ENCODE peak calls at places on chromosomes 11 and 22, in six cellular contexts. One of them, this sample, is unnamed. For H3K4me1, the result is how much of the 10 kb centered on the place peaks cover.

GRCh38 chr11:70761094-70761905 is 363.0 kb downstream of the CTTN start:
- DNase-seq in uterus: no peak
- DNase-seq in A549: no peak
- DNase-seq in neural progenitor cell: no peak
- DNase-seq in MM.1S: no peak
- DNase-seq in ascending aorta: no peak
- DNase-seq in this sample: no peak

GRCh38 chr11:88171982-88172381 is 3.3 kb downstream of the RAB38 start:
- DNase-seq in uterus: no peak
- DNase-seq in A549: no peak
- DNase-seq in neural progenitor cell: no peak
- DNase-seq in MM.1S: no peak
- DNase-seq in ascending aorta: no peak
- DNase-seq in this sample: no peak

GRCh38 chr11:503179-503981 is 3.7 kb downstream of the RNH1 start:
- DNase-seq in uterus: peak
- DNase-seq in A549: no peak
- DNase-seq in neural progenitor cell: no peak
- DNase-seq in MM.1S: no peak
- DNase-seq in ascending aorta: peak
- DNase-seq in this sample: no peak

GRCh38 chr11:126307706-126308105 is 3.8 kb downstream of the DCPS start:
- DNase-seq in uterus: no peak
- DNase-seq in A549: no peak
- DNase-seq in neural progenitor cell: peak
- DNase-seq in MM.1S: peak
- DNase-seq in ascending aorta: no peak
- DNase-seq in this sample: no peak

GRCh38 chr11:125938418-125938817 is 7.4 kb upstream of the VSIG10L2 start:
- DNase-seq in uterus: no peak
- DNase-seq in A549: no peak
- DNase-seq in neural progenitor cell: no peak
- DNase-seq in MM.1S: no peak
- DNase-seq in ascending aorta: no peak
- DNase-seq in this sample: no peak

GRCh38 chr22:45600791-45601730 is 70.6 kb upstream of the ATXN10 start:
- DNase-seq in uterus: no peak
- DNase-seq in A549: no peak
- DNase-seq in neural progenitor cell: no peak
- DNase-seq in MM.1S: no peak
- DNase-seq in ascending aorta: no peak
- DNase-seq in this sample: no peak

GRCh38 chr11:61120865-61121831 is 18.9 kb downstream of the CD5 start:
- DNase-seq in uterus: peak
- DNase-seq in A549: no peak
- DNase-seq in neural progenitor cell: no peak
- DNase-seq in MM.1S: no peak
- DNase-seq in ascending aorta: no peak
- DNase-seq in this sample: peak

GRCh38 chr11:108432783-108433182 is 34.5 kb downstream of the C11orf65 start:
- DNase-seq in uterus: no peak
- DNase-seq in A549: no peak
- DNase-seq in neural progenitor cell: no peak
- DNase-seq in MM.1S: no peak
- DNase-seq in ascending aorta: no peak
- DNase-seq in this sample: no peak

GRCh38 chr11:110286298-110287040 is 9.9 kb downstream of the RDX start:
- DNase-seq in uterus: no peak
- DNase-seq in A549: no peak
- DNase-seq in neural progenitor cell: no peak
- DNase-seq in MM.1S: no peak
- DNase-seq in ascending aorta: no peak
- DNase-seq in this sample: no peak

GRCh38 chr11:112776834-112777793 is 184.1 kb upstream of the NCAM1 start:
- DNase-seq in uterus: no peak
- DNase-seq in A549: no peak
- DNase-seq in neural progenitor cell: no peak
- DNase-seq in MM.1S: no peak
- DNase-seq in ascending aorta: no peak
- DNase-seq in this sample: no peak

GRCh38 chr11:133936551-133936950 is 20.2 kb downstream of the IGSF9B start:
- DNase-seq in uterus: no peak
- DNase-seq in A549: no peak
- DNase-seq in neural progenitor cell: no peak
- DNase-seq in MM.1S: no peak
- DNase-seq in ascending aorta: no peak
- DNase-seq in this sample: no peak

GRCh38 chr11:65058012-65058411 is 341 bp downstream of the NAALADL1 start:
- DNase-seq in uterus: no peak
- DNase-seq in A549: no peak
- DNase-seq in neural progenitor cell: no peak
- DNase-seq in MM.1S: no peak
- DNase-seq in ascending aorta: no peak
- DNase-seq in this sample: no peak
- H3K4me1 ChIP-seq in uterus: under half
- H3K4me1 ChIP-seq in A549: under half
- H3K4me1 ChIP-seq in neural progenitor cell: under half
- H3K4me1 ChIP-seq in MM.1S: under half
- H3K4me1 ChIP-seq in ascending aorta: under half
- H3K4me1 ChIP-seq in this sample: under half

GRCh38 chr22:33053323-33053722 is 4.9 kb downstream of the SYN3 start:
- DNase-seq in uterus: no peak
- DNase-seq in A549: no peak
- DNase-seq in neural progenitor cell: no peak
- DNase-seq in MM.1S: no peak
- DNase-seq in ascending aorta: no peak
- DNase-seq in this sample: no peak

GRCh38 chr22:33049125-33049729 is 9.0 kb downstream of the SYN3 start:
- DNase-seq in uterus: peak
- DNase-seq in A549: peak
- DNase-seq in neural progenitor cell: peak
- DNase-seq in MM.1S: peak
- DNase-seq in ascending aorta: no peak
- DNase-seq in this sample: peak

GRCh38 chr22:33051960-33052839 is 6.0 kb downstream of the SYN3 start:
- DNase-seq in uterus: no peak
- DNase-seq in A549: no peak
- DNase-seq in neural progenitor cell: peak
- DNase-seq in MM.1S: no peak
- DNase-seq in ascending aorta: no peak
- DNase-seq in this sample: no peak

GRCh38 chr22:33047744-33048143 is 10.4 kb downstream of the SYN3 start:
- DNase-seq in uterus: no peak
- DNase-seq in A549: no peak
- DNase-seq in neural progenitor cell: no peak
- DNase-seq in MM.1S: no peak
- DNase-seq in ascending aorta: no peak
- DNase-seq in this sample: no peak

GRCh38 chr22:33050614-33051230 is 7.5 kb downstream of the SYN3 start:
- DNase-seq in uterus: no peak
- DNase-seq in A549: no peak
- DNase-seq in neural progenitor cell: no peak
- DNase-seq in MM.1S: no peak
- DNase-seq in ascending aorta: no peak
- DNase-seq in this sample: no peak
- H3K27ac ChIP-seq in uterus: no peak
- H3K27ac ChIP-seq in A549: no peak
- H3K27ac ChIP-seq in neural progenitor cell: no peak
- H3K27ac ChIP-seq in MM.1S: no peak
- H3K27ac ChIP-seq in ascending aorta: no peak
- H3K27ac ChIP-seq in this sample: no peak

GRCh38 chr11:124814739-124815138 is 14.5 kb upstream of the MSANTD2 start:
- DNase-seq in uterus: no peak
- DNase-seq in A549: no peak
- DNase-seq in neural progenitor cell: no peak
- DNase-seq in MM.1S: no peak
- DNase-seq in ascending aorta: no peak
- DNase-seq in this sample: no peak
- H3K4me3 ChIP-seq in uterus: no peak
- H3K4me3 ChIP-seq in A549: no peak
- H3K4me3 ChIP-seq in neural progenitor cell: no peak
- H3K4me3 ChIP-seq in MM.1S: no peak
- H3K4me3 ChIP-seq in ascending aorta: no peak
- H3K4me3 ChIP-seq in this sample: no peak

GRCh38 chr22:42922374-42923177 is 65.5 kb upstream of the ARFGAP3 start:
- DNase-seq in uterus: no peak
- DNase-seq in A549: no peak
- DNase-seq in neural progenitor cell: no peak
- DNase-seq in MM.1S: no peak
- DNase-seq in ascending aorta: no peak
- DNase-seq in this sample: no peak
- H3K4me1 ChIP-seq in uterus: under half
- H3K4me1 ChIP-seq in A549: half or more
- H3K4me1 ChIP-seq in neural progenitor cell: under half
- H3K4me1 ChIP-seq in MM.1S: under half
- H3K4me1 ChIP-seq in ascending aorta: under half
- H3K4me1 ChIP-seq in this sample: under half

GRCh38 chr22:50627914-50628542 is at the start of gene ARSA:
- DNase-seq in uterus: peak
- DNase-seq in A549: no peak
- DNase-seq in neural progenitor cell: peak
- DNase-seq in MM.1S: peak
- DNase-seq in ascending aorta: peak
- DNase-seq in this sample: peak
- H3K27ac ChIP-seq in uterus: peak
- H3K27ac ChIP-seq in A549: peak
- H3K27ac ChIP-seq in neural progenitor cell: no peak
- H3K27ac ChIP-seq in MM.1S: no peak
- H3K27ac ChIP-seq in ascending aorta: peak
- H3K27ac ChIP-seq in this sample: peak

DNA sequence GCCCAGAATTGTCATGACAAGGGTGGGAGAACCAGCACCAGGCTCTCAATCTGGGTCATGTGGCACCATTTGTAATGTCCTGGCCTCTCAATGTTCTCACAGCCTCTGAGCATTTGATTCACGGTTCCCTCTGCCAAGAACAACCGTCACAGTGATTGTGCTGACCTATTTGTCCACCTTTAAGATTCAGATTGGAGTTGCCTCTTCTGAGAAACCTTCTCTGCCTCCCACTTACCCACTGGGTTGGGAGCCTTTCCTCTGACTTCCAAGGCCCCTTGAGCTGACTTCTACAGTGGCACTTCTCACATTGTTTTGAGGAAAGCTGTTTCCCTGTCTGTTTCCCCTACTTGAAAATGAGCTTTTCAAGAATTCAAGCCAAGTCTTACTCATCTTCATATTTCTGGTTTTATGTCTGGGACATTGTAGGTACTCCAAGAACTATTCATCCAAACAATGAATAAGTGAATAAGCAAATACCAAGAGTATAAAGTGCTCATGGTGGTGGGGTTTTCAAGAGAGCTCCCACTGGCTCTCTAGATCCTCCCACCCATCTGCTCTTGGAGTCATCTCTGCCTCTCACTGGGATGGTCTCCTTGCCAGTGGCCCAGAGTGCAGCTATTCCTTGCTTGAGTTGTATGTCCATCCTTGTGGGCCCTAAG is 126.4 kb upstream of the E2F8 start:
- DNase-seq in uterus: no peak
- DNase-seq in A549: no peak
- DNase-seq in neural progenitor cell: no peak
- DNase-seq in MM.1S: no peak
- DNase-seq in ascending aorta: no peak
- DNase-seq in this sample: no peak
- H3K4me3 ChIP-seq in uterus: no peak
- H3K4me3 ChIP-seq in A549: no peak
- H3K4me3 ChIP-seq in neural progenitor cell: no peak
- H3K4me3 ChIP-seq in MM.1S: no peak
- H3K4me3 ChIP-seq in ascending aorta: no peak
- H3K4me3 ChIP-seq in this sample: no peak

This sample was measured in naive thymus-derived CD4-positive, alpha-beta T cell.